ENCODE peak calls at places on chromosomes 1 and 21, in seven cellular contexts. G is lung microvascular endothelial cell; S is breast epithelium; V is retina; D is A549; W is activated T-cell treated with anti-CD3 and anti-CD28 coated beads, Interleukin-2, amount 50 U/mL, for 1 hour; R is small intestine. O is an unnamed sample.

GRCh38 chr1:163747855-163748254 is 426.1 kb downstream of the NUF2 start:
- DNase-seq in S (no peak), W (no peak), D (no peak), V (no peak), G (no peak), R (no peak), O (no peak)

GRCh38 chr21:39588884-39589283 is 23.9 kb upstream of the B3GALT5 start:
- DNase-seq in V (no peak), W (no peak), S (no peak), R (no peak), D (no peak), G (no peak), O (no peak)

GRCh38 chr1:168288311-168289052 is 7.8 kb downstream of the TBX19 start:
- DNase-seq in R (no peak), V (no peak), G (no peak), W (no peak), D (no peak), S (no peak), O (no peak)

GRCh38 chr1:155008015-155008941 is 5.7 kb downstream of the ZBTB7B start:
- DNase-seq in V (no peak), S (peak; percentile 71), D (no peak), R (peak; percentile 83), G (no peak), W (peak; percentile 50), O (no peak)

GRCh38 chr1:37846634-37847339 is 12.6 kb downstream of the MTF1 start:
- DNase-seq in R (peak; percentile 38), V (no peak), W (no peak), S (no peak), D (no peak), G (peak; percentile 41), O (no peak)

GRCh38 chr21:45607021-45607921 is 36.3 kb upstream of the PCBP3 start:
- DNase-seq in W (peak; percentile 57), R (peak; percentile 33), V (no peak), G (no peak), S (no peak), D (peak; percentile 49), O (no peak)

GRCh38 chr1:63000508-63000907 is 216.6 kb downstream of the ATG4C start:
- DNase-seq in D (no peak), V (peak; percentile 66), W (no peak), G (no peak), S (no peak), R (no peak), O (no peak)

GRCh38 chr21:33402011-33402979 is 918 bp upstream of the IFNGR2 start:
- DNase-seq in R (no peak), S (peak; percentile 47), D (no peak), G (peak; percentile 47), W (peak; percentile 47), V (peak; percentile 56), O (no peak)

GRCh38 chr1:224132901-224133300 is 19.0 kb downstream of the FBXO28 start:
- DNase-seq in R (no peak), V (no peak), G (no peak), S (no peak), W (no peak), D (no peak), O (no peak)

GRCh38 chr1:68528243-68528642 is 31.4 kb upstream of the DEPDC1 start:
- DNase-seq in S (peak; percentile 18), R (no peak), D (no peak), W (no peak), V (no peak), G (no peak), O (no peak)

GRCh38 chr1:244370060-244370637 is 81.6 kb downstream of the ADSS2 start:
- DNase-seq in D (no peak), G (no peak), S (no peak), W (no peak), V (no peak), R (no peak), O (no peak)

GRCh38 chr1:234486858-234487830 is 8.2 kb upstream of the TARBP1 start:
- DNase-seq in W (no peak), R (peak; percentile 58), V (no peak), D (peak; percentile 69), G (peak; percentile 82), S (peak; percentile 48), O (peak; percentile 67)

GRCh38 chr1:69305621-69306020 is 262.1 kb upstream of the LRRC7 start:
- DNase-seq in D (peak; percentile 12), W (no peak), V (no peak), S (no peak), G (no peak), R (no peak), O (peak; percentile 41)

GRCh38 chr1:108199231-108199657 is 899 bp downstream of the SLC25A24 start:
- DNase-seq in V (no peak), R (peak; percentile 93), G (peak; percentile 47), S (no peak), D (peak; percentile 48), W (no peak), O (peak; percentile 71)

GRCh38 chr1:81312272-81312754 is 488.4 kb upstream of the ADGRL2 start:
- DNase-seq in W (no peak), S (no peak), V (no peak), D (no peak), R (no peak), G (no peak), O (no peak)

GRCh38 chr1:192826791-192827477 is 18.1 kb downstream of the RGS2 start:
- DNase-seq in G (peak; percentile 93), D (peak; percentile 60), V (no peak), R (no peak), S (no peak), W (no peak), O (peak; percentile 58)

GRCh38 chr21:42555756-42556438 is 42.2 kb downstream of the SLC37A1 start:
- DNase-seq in W (peak; percentile 5), D (no peak), G (no peak), V (no peak), S (no peak), R (no peak), O (no peak)

GRCh38 chr1:223352944-223353343 is 11.0 kb downstream of the SUSD4 start:
- DNase-seq in W (no peak), D (no peak), V (no peak), S (no peak), R (no peak), G (no peak), O (no peak)

GRCh38 chr1:27575861-27576331 is 28.0 kb downstream of the AHDC1 start:
- DNase-seq in V (peak; percentile 63), D (peak; percentile 51), W (no peak), G (peak; percentile 80), S (no peak), R (peak; percentile 35), O (peak; percentile 80)

GRCh38 chr1:20366766-20367602 is 76.3 kb downstream of the VWA5B1 start:
- DNase-seq in G (peak; percentile 19), S (no peak), R (peak; percentile 24), W (no peak), V (peak; percentile 84), D (peak; percentile 46), O (peak; percentile 26)

GRCh38 chr1:6530504-6531160 is 23.7 kb downstream of the NOL9 start:
- DNase-seq in D (no peak), G (no peak), R (no peak), W (no peak), S (no peak), V (no peak), O (no peak)

GRCh38 chr1:65310078-65310587 is 790 bp downstream of the DNAJC6 start:
- DNase-seq in S (no peak), D (peak; percentile 4), R (no peak), V (no peak), G (no peak), W (no peak), O (no peak)

GRCh38 chr1:91513160-91513559 is 12.5 kb downstream of the CDC7 start:
- DNase-seq in V (no peak), D (no peak), R (no peak), S (no peak), W (no peak), G (peak; percentile 54), O (no peak)

GRCh38 chr1:205517763-205518162 is 13.3 kb downstream of the CDK18 start:
- DNase-seq in D (no peak), V (no peak), R (no peak), S (no peak), W (no peak), G (no peak), O (no peak)

GRCh38 chr1:160975026-160975425 is 20.4 kb upstream of the ITLN2 start:
- DNase-seq in G (no peak), V (no peak), R (no peak), D (no peak), W (no peak), S (no peak), O (no peak)

GRCh38 chr1:31122779-31123178 is 57.3 kb upstream of the PUM1 start:
- DNase-seq in S (no peak), R (no peak), V (peak; percentile 68), G (no peak), D (no peak), W (no peak), O (no peak)

GRCh38 chr1:67889940-67890567 is 56.8 kb upstream of the GNG12 start:
- DNase-seq in V (no peak), S (no peak), G (peak; percentile 83), D (peak; percentile 69), R (no peak), W (no peak), O (peak; percentile 68)

GRCh38 chr1:18217398-18218043 is 109.9 kb downstream of the IGSF21 start:
- DNase-seq in G (no peak), D (peak; percentile 36), R (peak; percentile 14), V (no peak), W (no peak), S (no peak), O (peak; percentile 45)

GRCh38 chr1:25810341-25811299 is 9.1 kb upstream of the MTFR1L start:
- DNase-seq in S (peak; percentile 44), W (peak; percentile 86), V (peak; percentile 90), D (peak; percentile 44), G (peak; percentile 71), R (peak; percentile 41), O (peak; percentile 68)

GRCh38 chr1:160429125-160429551 is 28.8 kb downstream of the VANGL2 start:
- DNase-seq in V (no peak), G (no peak), R (peak; percentile 31), S (no peak), W (no peak), D (no peak), O (peak; percentile 57)

O was measured in HT-29.